ENCODE peak calls at places on chromosomes 5 and 9, in eight cellular contexts. H is neural crest cell, F is right lobe of liver, X is vagina, I is adrenal gland, U is GM13977, L is H9, E is IMR-90. B is an unnamed sample.

GRCh38 chr5:123204224-123204623 is 115.2 kb downstream of the PRDM6 start:
- DNase-seq in H (no peak), F (no peak), X (no peak), I (no peak), U (no peak), L (no peak), E (peak), B (no peak)

GRCh38 chr5:118592678-118593328 is 395.5 kb downstream of the DTWD2 start:
- DNase-seq in H (no peak), F (no peak), X (no peak), I (no peak), U (no peak), L (no peak), E (no peak), B (no peak)

GRCh38 chr9:138070815-138071214 is 193.2 kb downstream of the CACNA1B start:
- DNase-seq in H (no peak), F (no peak), X (no peak), I (no peak), U (no peak), L (no peak), E (no peak), B (no peak)

GRCh38 chr9:95857122-95857521 is 18.4 kb upstream of the ERCC6L2 start:
- DNase-seq in H (no peak), F (no peak), X (no peak), I (no peak), U (no peak), L (no peak), E (peak), B (no peak)

GRCh38 chr5:178851951-178852350 is 7.8 kb upstream of the ZNF354B start:
- DNase-seq in H (no peak), F (no peak), X (no peak), I (no peak), U (no peak), L (no peak), E (no peak), B (no peak)

GRCh38 chr9:1832960-1833359 is 182.2 kb upstream of the SMARCA2 start:
- DNase-seq in H (no peak), F (no peak), X (no peak), I (no peak), U (no peak), L (no peak), E (no peak), B (no peak)

GRCh38 chr5:143791848-143792701 is 19.9 kb upstream of the HMHB1 start:
- DNase-seq in H (no peak), F (no peak), X (no peak), I (no peak), U (no peak), L (no peak), E (no peak), B (no peak)

GRCh38 chr5:55072668-55073067 is 29.8 kb upstream of the GZMA start:
- DNase-seq in H (no peak), F (no peak), X (no peak), I (no peak), U (peak), L (no peak), E (no peak), B (no peak)

GRCh38 chr5:56183507-56183906 is 49.6 kb downstream of the ANKRD55 start:
- DNase-seq in H (no peak), F (no peak), X (no peak), I (no peak), U (no peak), L (no peak), E (peak), B (peak)

GRCh38 chr5:145925353-145925752 is 11.0 kb upstream of the SH3RF2 start:
- DNase-seq in H (no peak), F (no peak), X (no peak), I (no peak), U (no peak), L (no peak), E (peak), B (no peak)

GRCh38 chr5:5419291-5420210 is 2.9 kb upstream of the ICE1 start:
- DNase-seq in H (no peak), F (no peak), X (no peak), I (no peak), U (no peak), L (peak), E (peak), B (no peak)

GRCh38 chr5:5736007-5736406 is 313.5 kb downstream of the ICE1 start:
- DNase-seq in H (no peak), F (no peak), X (no peak), I (no peak), U (no peak), L (no peak), E (no peak), B (no peak)

GRCh38 chr5:91491229-91491628 is 108.1 kb upstream of the ARRDC3 start:
- DNase-seq in H (no peak), F (no peak), X (no peak), I (no peak), U (no peak), L (no peak), E (no peak), B (no peak)

GRCh38 chr5:78569441-78569840 is 79.1 kb downstream of the LHFPL2 start:
- DNase-seq in H (no peak), F (no peak), X (peak), I (peak), U (no peak), L (no peak), E (peak), B (no peak)

GRCh38 chr5:138349842-138350635 is 2.4 kb upstream of the KDM3B start:
- DNase-seq in H (no peak), F (no peak), X (no peak), I (no peak), U (peak), L (no peak), E (peak), B (no peak)

GRCh38 chr9:121445986-121446385 is 53.7 kb downstream of the GGTA1 start:
- DNase-seq in H (no peak), F (no peak), X (no peak), I (no peak), U (no peak), L (no peak), E (no peak), B (no peak)
- TF ChIP-seq CTCF in H (no peak), F (no peak), X (no peak), I (no peak), U (peak), L (peak), E (no peak), B (peak)

GRCh38 chr5:53430618-53431252 is 49.7 kb upstream of the FST start:
- DNase-seq in H (no peak), F (no peak), X (no peak), I (peak), U (no peak), L (no peak), E (peak), B (no peak)
- TF ChIP-seq CTCF in H (peak), F (peak), X (peak), I (peak), U (peak), L (peak), E (peak), B (no peak)

GRCh38 chr9:114909657-114910056 is 20.7 kb downstream of the TNFSF8 start:
- DNase-seq in H (no peak), F (no peak), X (no peak), I (no peak), U (no peak), L (no peak), E (no peak), B (no peak)

GRCh38 chr9:114905160-114905940 is 25.0 kb downstream of the TNFSF8 start:
- DNase-seq in H (no peak), F (no peak), X (no peak), I (no peak), U (no peak), L (no peak), E (no peak), B (no peak)

GRCh38 chr9:114908796-114909448 is 21.5 kb downstream of the TNFSF8 start:
- DNase-seq in H (no peak), F (no peak), X (no peak), I (peak), U (no peak), L (no peak), E (peak), B (no peak)

GRCh38 chr9:114908104-114908621 is 22.2 kb downstream of the TNFSF8 start:
- DNase-seq in H (no peak), F (no peak), X (no peak), I (no peak), U (no peak), L (peak), E (peak), B (no peak)

DNA sequence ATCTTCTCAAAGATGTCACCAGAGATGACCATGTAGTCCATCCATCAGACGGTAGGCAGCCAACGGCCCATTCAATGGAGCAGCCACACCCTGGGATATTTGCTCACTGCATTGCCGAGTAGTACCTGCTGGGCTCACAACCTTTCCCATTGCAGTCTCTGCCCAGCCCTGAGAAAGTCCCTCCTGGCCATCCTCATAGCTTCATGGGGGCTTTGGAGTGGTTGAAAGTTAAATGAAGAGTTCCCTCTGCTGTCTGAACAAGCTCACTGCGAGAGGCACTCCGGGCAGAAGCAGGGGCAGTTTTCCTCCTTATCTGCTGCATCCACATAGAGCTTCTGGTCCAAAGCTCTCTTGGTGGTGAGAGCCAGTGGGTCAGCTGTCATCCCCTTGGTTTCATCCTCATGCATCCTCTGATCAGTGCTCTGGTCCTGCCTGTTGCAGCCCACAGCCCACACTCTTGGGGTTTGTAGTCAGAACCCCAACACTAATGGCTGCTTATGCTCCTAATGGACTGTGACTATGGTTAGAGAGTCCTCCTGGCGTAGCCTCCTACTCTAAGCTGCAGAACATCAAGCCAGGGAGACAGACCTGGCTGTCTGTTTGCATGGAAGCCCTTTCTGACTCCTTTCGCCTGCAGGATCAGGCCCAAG is 23.3 kb downstream of the TNFSF8 start:
- DNase-seq in H (no peak), F (no peak), X (no peak), I (no peak), U (peak), L (peak), E (peak), B (no peak)
- TF ChIP-seq CTCF in H (peak), F (peak), X (peak), I (no peak), U (peak), L (peak), E (peak), B (peak)

GRCh38 chr5:179906795-179907569 is 715 bp downstream of the TBC1D9B start:
- DNase-seq in H (peak), F (no peak), X (no peak), I (peak), U (no peak), L (peak), E (peak), B (no peak)

GRCh38 chr5:179907570-179908324 is at the start of gene TBC1D9B:
- DNase-seq in H (peak), F (peak), X (no peak), I (peak), U (peak), L (peak), E (peak), B (peak)

GRCh38 chr5:179906294-179906794 is 1.4 kb downstream of the TBC1D9B start:
- DNase-seq in H (no peak), F (no peak), X (no peak), I (no peak), U (no peak), L (peak), E (no peak), B (no peak)

GRCh38 chr5:179909224-179909623 is 1.5 kb upstream of the TBC1D9B start:
- DNase-seq in H (no peak), F (no peak), X (no peak), I (no peak), U (no peak), L (no peak), E (no peak), B (no peak)

GRCh38 chr5:179908528-179908927 is 831 bp upstream of the TBC1D9B start:
- DNase-seq in H (peak), F (no peak), X (no peak), I (no peak), U (no peak), L (peak), E (no peak), B (no peak)
- TF ChIP-seq CTCF in H (peak), F (no peak), X (no peak), I (no peak), U (no peak), L (peak), E (peak), B (peak)

GRCh38 chr9:127204771-127205470 is 59.7 kb upstream of the GARNL3 start:
- DNase-seq in H (no peak), F (no peak), X (no peak), I (peak), U (no peak), L (peak), E (peak), B (no peak)
- TF ChIP-seq CTCF in H (no peak), F (peak), X (no peak), I (no peak), U (peak), L (peak), E (peak), B (no peak)

GRCh38 chr5:154189256-154189818 is 1.2 kb upstream of the GALNT10 start:
- DNase-seq in H (no peak), F (peak), X (no peak), I (peak), U (peak), L (no peak), E (no peak), B (no peak)

GRCh38 chr5:154190652-154191304 is at the start of gene GALNT10:
- DNase-seq in H (no peak), F (peak), X (no peak), I (peak), U (peak), L (peak), E (peak), B (no peak)

GRCh38 chr5:154191467-154192261 is 1.1 kb downstream of the GALNT10 start:
- DNase-seq in H (no peak), F (no peak), X (no peak), I (peak), U (no peak), L (no peak), E (peak), B (no peak)

GRCh38 chr5:154193176-154193575 is 2.6 kb downstream of the GALNT10 start:
- DNase-seq in H (no peak), F (no peak), X (no peak), I (no peak), U (no peak), L (no peak), E (no peak), B (no peak)

DNA sequence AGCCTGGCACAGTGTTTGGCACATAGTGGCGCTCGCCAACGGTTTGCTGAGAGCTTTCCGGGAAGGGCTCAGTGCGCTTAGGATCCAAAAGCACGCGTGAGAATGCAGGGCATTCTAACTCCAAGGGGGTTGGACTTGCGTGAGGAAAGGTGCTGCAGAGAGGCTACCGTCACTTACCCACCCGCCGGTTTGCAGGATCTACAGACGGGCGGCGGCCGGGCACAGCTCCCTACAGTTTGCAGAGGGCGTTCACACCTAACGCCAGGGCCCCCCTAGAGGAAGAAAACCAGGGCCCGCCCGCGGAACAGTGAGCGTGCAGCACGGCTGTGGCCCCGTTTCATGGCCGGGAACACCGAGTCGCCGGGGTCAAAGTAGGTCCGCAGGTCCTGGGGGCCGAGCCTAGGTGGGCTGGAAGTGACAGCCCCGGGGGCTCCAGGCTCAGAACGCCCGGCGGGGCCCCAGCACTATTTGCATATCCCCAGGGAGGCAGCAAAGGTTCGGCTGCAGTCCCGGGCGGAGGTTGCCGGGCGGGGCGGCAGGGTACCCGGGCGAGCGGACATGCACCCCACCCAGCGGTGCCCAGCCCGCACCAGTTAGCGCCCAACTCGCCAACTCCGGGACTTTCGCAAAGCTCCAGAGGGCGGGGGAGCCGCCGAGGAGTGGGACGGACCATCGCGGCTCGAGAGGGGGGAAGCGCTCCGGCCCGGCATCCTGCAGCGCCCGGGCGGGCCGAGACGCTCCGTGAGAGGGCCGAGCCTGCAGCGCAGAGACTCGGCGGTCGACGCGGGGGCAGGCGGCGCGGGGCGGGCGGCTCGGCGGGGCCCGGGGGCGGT is 498 bp upstream of the GALNT10 start:
- DNase-seq in H (peak), F (peak), X (no peak), I (peak), U (peak), L (peak), E (peak), B (peak)
- TF ChIP-seq CTCF in H (peak), F (peak), X (peak), I (peak), U (peak), L (peak), E (peak), B (peak)

GRCh38 chr5:37838152-37838932 is 1.5 kb downstream of the GDNF start:
- DNase-seq in H (peak), F (no peak), X (no peak), I (peak), U (peak), L (peak), E (peak), B (no peak)
- TF ChIP-seq CTCF in H (no peak), F (peak), X (no peak), I (no peak), U (no peak), L (peak), E (peak), B (no peak)

GRCh38 chr5:127975961-127976360 is 107.6 kb upstream of the SLC12A2 start:
- DNase-seq in H (no peak), F (no peak), X (no peak), I (no peak), U (no peak), L (no peak), E (no peak), B (no peak)
- TF ChIP-seq CTCF in H (peak), F (no peak), X (no peak), I (no peak), U (no peak), L (peak), E (no peak), B (no peak)

GRCh38 chr5:133256276-133256675 is 204.5 kb downstream of the HSPA4 start:
- DNase-seq in H (no peak), F (peak), X (no peak), I (no peak), U (no peak), L (no peak), E (no peak), B (no peak)

GRCh38 chr5:133261993-133262392 is 210.2 kb downstream of the HSPA4 start:
- DNase-seq in H (no peak), F (no peak), X (no peak), I (no peak), U (no peak), L (no peak), E (no peak), B (no peak)

GRCh38 chr5:133259199-133259997 is 207.6 kb downstream of the HSPA4 start:
- DNase-seq in H (no peak), F (no peak), X (no peak), I (no peak), U (no peak), L (no peak), E (no peak), B (no peak)

GRCh38 chr5:133257977-133258376 is 206.2 kb downstream of the HSPA4 start:
- DNase-seq in H (no peak), F (peak), X (no peak), I (no peak), U (no peak), L (no peak), E (no peak), B (no peak)

GRCh38 chr5:133260715-133261114 is 208.9 kb downstream of the HSPA4 start:
- DNase-seq in H (no peak), F (no peak), X (no peak), I (no peak), U (no peak), L (no peak), E (no peak), B (no peak)
- TF ChIP-seq CTCF in H (no peak), F (no peak), X (no peak), I (no peak), U (peak), L (peak), E (peak), B (no peak)

DNA sequence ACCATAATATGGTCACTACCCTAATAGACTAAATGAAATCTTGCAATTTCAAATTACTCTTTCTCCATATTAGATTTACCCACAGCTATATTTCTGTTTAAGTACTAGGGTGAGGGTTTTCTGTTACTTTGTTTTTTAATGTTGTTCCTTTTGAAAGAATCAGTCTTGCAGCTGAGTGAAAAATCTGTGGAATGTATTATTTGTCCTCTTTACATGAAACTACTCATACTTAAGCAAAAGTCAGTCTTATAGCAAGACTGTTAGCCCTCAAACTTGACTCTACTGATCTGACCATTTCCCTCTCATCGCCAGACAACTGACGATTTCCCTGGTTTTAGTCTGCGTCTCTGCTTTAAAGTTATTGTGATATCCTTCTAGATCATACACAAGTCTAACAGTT is 84.0 kb downstream of the PIK3R1 start:
- DNase-seq in H (no peak), F (no peak), X (peak), I (no peak), U (no peak), L (no peak), E (peak), B (no peak)
- TF ChIP-seq CTCF in H (no peak), F (no peak), X (no peak), I (no peak), U (no peak), L (no peak), E (no peak), B (no peak)

B was measured in CD14-positive monocyte.